ENCODE peak calls at places on chromosome 19, in ten cellular contexts. G is CD4-positive, alpha-beta T cell; I is activated CD8-positive, alpha-beta memory T cell treated with anti-CD3 and anti-CD28 coated beads for 1 hour; S is activated naive CD4-positive, alpha-beta T cell treated with Interleukin-2 at 50 U/mL for 16 hours; H is naive thymus-derived CD8-positive, alpha-beta T cell; M is keratinocyte; A is GM04504; V is NCI-H524; R is DMS 273 treated with DMSO at 0.1 percent for 48 hours; B is stimulated activated CD8-positive, alpha-beta memory T cell treated with anti-CD3 and anti-CD28 coated beads, Interleukin-2, amount 100 ng/mL, for 1 hour. W is an unnamed sample.

GRCh38 chr19:4068058-4068966 is 1.6 kb upstream of the ZBTB7A start:
- DNase-seq in R (no peak), I (no peak), H (no peak), S (no peak), M (no peak), V (no peak), B (no peak), A (no peak), G (no peak), W (no peak)

GRCh38 chr19:4592445-4592844 is 33.0 kb upstream of the SEMA6B start:
- DNase-seq in G (no peak), S (no peak), A (no peak), R (no peak), M (no peak), B (no peak), I (no peak), V (peak), H (no peak), W (no peak)

GRCh38 chr19:35216026-35216832 is 12.3 kb downstream of the FAM187B start:
- DNase-seq in R (no peak), G (no peak), B (no peak), S (no peak), M (peak), A (peak), H (peak), V (no peak), I (no peak), W (no peak)

GRCh38 chr19:424546-424945 is 15.6 kb upstream of the C2CD4C start:
- DNase-seq in B (no peak), A (no peak), I (no peak), G (no peak), V (no peak), S (no peak), R (no peak), H (no peak), M (no peak), W (no peak)

GRCh38 chr19:33864311-33864850 is 67.7 kb downstream of the KCTD15 start:
- DNase-seq in G (no peak), R (no peak), B (no peak), H (no peak), M (peak), A (no peak), S (no peak), I (no peak), V (no peak), W (no peak)

GRCh38 chr19:35736913-35737886 is 5.1 kb downstream of the IGFLR1 start:
- DNase-seq in I (no peak), B (no peak), R (no peak), S (no peak), A (no peak), M (no peak), H (no peak), G (no peak), V (no peak), W (no peak)

GRCh38 chr19:19064811-19065745 is 1.3 kb downstream of the SLC25A42 start:
- DNase-seq in G (no peak), A (no peak), S (peak), B (no peak), H (peak), I (no peak), V (peak), R (no peak), M (no peak), W (no peak)

GRCh38 chr19:9885077-9885552 is 50.0 kb downstream of the PIN1 start:
- DNase-seq in I (no peak), A (peak), B (no peak), S (no peak), H (no peak), V (no peak), R (peak), M (no peak), G (no peak), W (peak)

GRCh38 chr19:2488405-2488941 is 12.5 kb downstream of the GADD45B start:
- DNase-seq in V (no peak), H (no peak), S (no peak), G (no peak), M (no peak), R (no peak), A (no peak), B (no peak), I (no peak), W (no peak)

GRCh38 chr19:18280247-18281081 is 958 bp downstream of the JUND start:
- DNase-seq in V (peak), R (peak), H (peak), A (no peak), B (peak), I (peak), M (no peak), G (peak), S (peak), W (peak)

W was measured in amygdala.